ENCODE peak calls at places on chromosomes 13 and 19, in eight cellular contexts. Q is Peyer's patch, I is heart left ventricle, B is AG09309, J is cardiac muscle cell, F is body of pancreas, G is fibroblast of pulmonary artery, P is heart right ventricle. T is an unnamed sample.

GRCh38 chr19:35716735-35716984 is 1.1 kb upstream of the KMT2B start:
- DNase-seq in F (no peak), B (no peak), G (no peak), P (no peak), Q (no peak), I (no peak), J (no peak), T (no peak)

GRCh38 chr13:39159393-39159792 is 121.1 kb downstream of the NHLRC3 start:
- DNase-seq in F (no peak), I (no peak), Q (no peak), J (no peak), B (no peak), G (no peak), P (no peak), T (no peak)

GRCh38 chr13:113862766-113863510 is 938 bp downstream of the GAS6 start:
- DNase-seq in F (peak; percentile 53), P (peak; percentile 80), G (peak; percentile 25), J (peak; percentile 49), Q (no peak), I (peak; percentile 81), B (no peak), T (peak; percentile 24)

GRCh38 chr19:13095934-13096890 is 6.4 kb downstream of the LYL1 start:
- DNase-seq in I (peak; percentile 46), F (no peak), J (peak; percentile 73), Q (peak; percentile 57), B (no peak), G (no peak), P (no peak), T (no peak)

GRCh38 chr13:24616514-24616913 is 63.7 kb upstream of the ATP12A start:
- DNase-seq in F (no peak), I (no peak), G (no peak), J (no peak), P (no peak), Q (no peak), B (no peak), T (no peak)

GRCh38 chr19:489418-490196 is 6.7 kb upstream of the MADCAM1 start:
- DNase-seq in I (no peak), G (peak; percentile 31), B (no peak), F (peak; percentile 49), P (no peak), Q (no peak), J (peak; percentile 54), T (peak; percentile 34)

GRCh38 chr19:34109596-34109995 is 62.7 kb upstream of the LSM14A start:
- DNase-seq in B (no peak), P (no peak), Q (no peak), F (no peak), I (no peak), G (no peak), J (no peak), T (no peak)

GRCh38 chr19:10214784-10215183 is 16.3 kb downstream of the S1PR2 start:
- DNase-seq in G (peak; percentile 34), I (no peak), Q (no peak), P (no peak), B (no peak), J (no peak), F (no peak), T (peak; percentile 51)

GRCh38 chr13:77599351-77599750 is 63.8 kb downstream of the SCEL start:
- DNase-seq in F (no peak), G (no peak), B (no peak), J (no peak), Q (no peak), P (no peak), I (no peak), T (no peak)

GRCh38 chr19:42279148-42279901 is 10.3 kb downstream of the CIC start:
- DNase-seq in P (peak; percentile 3), B (no peak), F (peak; percentile 20), I (no peak), G (no peak), Q (no peak), J (no peak), T (no peak)

GRCh38 chr13:73268306-73268705 is 209.5 kb downstream of the KLF5 start:
- DNase-seq in G (peak; percentile 66), I (no peak), J (no peak), F (no peak), Q (no peak), B (peak; percentile 31), P (no peak), T (peak; percentile 48)

GRCh38 chr19:2372076-2372612 is 12.1 kb downstream of the TMPRSS9 start:
- DNase-seq in B (no peak), P (no peak), Q (no peak), J (no peak), F (no peak), I (no peak), G (no peak), T (no peak)

GRCh38 chr19:28028881-28029280 is 1184.1 kb downstream of the UQCRFS1 start:
- DNase-seq in P (no peak), G (no peak), F (no peak), J (no peak), B (no peak), I (no peak), Q (no peak), T (no peak)

GRCh38 chr13:19864339-19865309 is 1.2 kb upstream of the ZMYM5 start:
- DNase-seq in P (peak; percentile 76), B (no peak), Q (peak; percentile 73), G (peak; percentile 80), J (peak; percentile 31), I (peak; percentile 63), F (peak; percentile 70), T (peak; percentile 88)

GRCh38 chr19:53982611-53983010 is 8.8 kb upstream of the CACNG6 start:
- DNase-seq in I (peak; percentile 64), Q (no peak), F (no peak), J (peak; percentile 63), P (peak; percentile 53), B (no peak), G (peak; percentile 55), T (no peak)

GRCh38 chr19:49851456-49852259 is 699 bp downstream of the PTOV1 start:
- DNase-seq in B (no peak), I (no peak), P (peak; percentile 45), F (no peak), J (peak; percentile 82), G (no peak), Q (peak; percentile 45), T (no peak)

GRCh38 chr13:52849727-52850395 is 1.4 kb upstream of the PCDH8 start:
- DNase-seq in P (no peak), J (no peak), F (no peak), B (no peak), Q (no peak), G (no peak), I (no peak), T (no peak)

GRCh38 chr13:99656092-99656745 is 154.9 kb downstream of the TM9SF2 start:
- DNase-seq in G (peak; percentile 81), B (peak; percentile 43), J (peak; percentile 88), I (peak; percentile 75), F (peak; percentile 80), P (peak; percentile 81), Q (peak; percentile 84), T (peak; percentile 88)

GRCh38 chr19:8512991-8513686 is 828 bp downstream of the ZNF414 start:
- DNase-seq in F (no peak), I (no peak), Q (no peak), G (no peak), P (no peak), J (no peak), B (no peak), T (no peak)

GRCh38 chr13:113791226-113791625 is 32.2 kb downstream of the TMEM255B start:
- DNase-seq in Q (no peak), P (no peak), F (no peak), I (no peak), G (no peak), B (no peak), J (no peak), T (no peak)

GRCh38 chr19:49599378-49600298 is 8.7 kb downstream of the PRR12 start:
- DNase-seq in B (no peak), P (no peak), Q (no peak), J (no peak), G (no peak), F (no peak), I (no peak), T (no peak)

GRCh38 chr19:19033426-19034203 is at the start of the genes ARMC6 and SUGP2:
- DNase-seq in P (peak; percentile 83), I (peak; percentile 87), G (peak; percentile 88), F (peak; percentile 87), J (peak; percentile 93), Q (peak; percentile 84), B (no peak), T (peak; percentile 88)
- TF ChIP-seq CTCF in P (no peak), I (no peak), G (no peak), F (no peak), J (no peak), Q (no peak), B (no peak), T (peak; percentile 7)

DNA sequence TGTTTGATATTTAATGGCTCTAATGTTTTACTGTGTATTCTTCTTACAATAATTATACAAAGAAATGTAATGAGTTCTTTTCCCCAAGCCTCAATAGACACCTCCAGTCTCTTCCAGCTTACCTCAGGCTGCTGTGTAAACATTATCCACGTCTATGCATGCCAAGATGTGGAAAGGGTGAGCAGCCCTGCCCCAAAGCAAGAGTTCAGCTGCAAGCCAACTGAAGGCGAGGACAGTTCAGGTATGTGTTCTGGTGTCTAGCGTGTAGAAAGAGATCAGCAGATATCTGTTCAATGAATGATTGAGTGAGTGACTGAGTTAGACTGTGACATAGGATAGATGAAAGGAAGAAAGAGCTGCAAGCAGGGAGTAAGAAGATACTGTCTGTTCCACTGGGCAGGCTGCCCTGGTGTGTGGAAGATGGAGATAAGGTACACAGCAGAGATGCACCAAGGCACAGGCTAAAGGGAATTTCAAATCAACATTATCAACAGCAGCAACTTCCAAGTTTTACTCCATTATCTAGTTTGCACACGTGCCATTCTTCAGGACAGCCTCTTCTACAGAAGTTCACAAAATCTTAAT is 66.0 kb downstream of the LATS2 start:
- DNase-seq in I (no peak), Q (no peak), G (no peak), F (no peak), B (no peak), P (no peak), J (no peak), T (no peak)
- H3K4me3 ChIP-seq in I (no peak overlapping the region), Q (no peak overlapping the region), G (no peak overlapping the region), F (no peak overlapping the region), B (no peak overlapping the region), P (no peak overlapping the region), J (no peak overlapping the region), T (no peak overlapping the region)

DNA sequence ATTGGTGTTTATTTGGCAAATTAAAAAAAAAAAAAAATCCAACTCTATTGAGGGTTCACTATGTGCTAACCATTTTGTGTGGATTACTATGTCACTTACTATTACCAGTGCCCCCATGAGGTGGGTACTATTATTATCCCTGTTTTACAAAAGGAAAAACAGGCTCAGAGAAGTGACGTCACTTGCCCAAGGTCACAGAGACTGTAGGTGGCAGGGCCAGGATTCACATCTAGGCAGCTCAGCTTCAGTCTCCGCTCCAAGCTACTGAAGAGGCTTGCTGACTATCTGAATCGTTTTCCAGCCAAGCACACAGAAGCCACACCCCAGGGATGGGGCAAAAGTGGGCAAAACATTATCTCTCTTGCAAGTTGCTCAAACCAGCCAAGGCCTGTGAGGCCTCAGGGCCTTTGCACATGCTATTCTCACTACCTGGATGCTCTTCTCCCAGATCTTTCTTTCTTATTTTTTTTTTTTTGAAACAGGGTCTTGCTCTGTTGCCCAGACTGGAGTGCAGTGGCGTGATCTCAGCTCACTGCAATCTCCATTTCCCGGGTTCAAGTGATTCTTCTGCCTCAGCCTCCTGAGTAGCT is 4.8 kb upstream of the ANGPTL8 start:
- DNase-seq in I (no peak), Q (no peak), P (no peak), J (no peak), F (peak; percentile 35), G (no peak), B (no peak), T (no peak)
- TF ChIP-seq CTCF in I (no peak), Q (no peak), P (no peak), J (no peak), F (no peak), G (no peak), B (no peak), T (no peak)

GRCh38 chr13:44142911-44143665 is 230.5 kb upstream of the SERP2 start:
- DNase-seq in Q (no peak), B (no peak), J (no peak), G (peak; percentile 31), P (no peak), F (no peak), I (no peak), T (peak; percentile 67)
- H3K4me3 ChIP-seq in Q (peak overlapping the region; percentile 75), B (no peak overlapping the region), J (peak overlapping the region; percentile 26), G (peak overlapping the region; percentile 62), P (peak overlapping the region; percentile 79), F (no peak overlapping the region), I (peak overlapping the region; percentile 52), T (peak overlapping the region; percentile 63)